ENCODE peak calls at places on chromosomes 12 and 14, in eight cellular contexts. T is brain microvascular endothelial cell; O is mesothelial cell of epicardium; R is CD4-positive, alpha-beta T cell; G is kidney; L is right atrium auricular region; X is cardiac fibroblast; D is lung. Q is an unnamed sample.

GRCh38 chr12:118777550-118777949 is 203.8 kb upstream of the SRRM4 start:
- DNase-seq in T (no peak), O (no peak), R (no peak), G (no peak), L (no peak), X (no peak), D (no peak), Q (no peak)

GRCh38 chr12:126033746-126034145 is 968.5 kb downstream of the AACS start:
- DNase-seq in T (no peak), O (no peak), R (no peak), G (no peak), L (no peak), X (no peak), D (no peak), Q (no peak)

GRCh38 chr12:50633950-50634349 is 129.2 kb downstream of the DIP2B start:
- DNase-seq in T (peak; percentile 16), O (no peak), R (no peak), G (no peak), L (no peak), X (peak; percentile 69), D (no peak), Q (no peak)

GRCh38 chr12:98592825-98593322 is 612 bp upstream of the SLC25A3 start:
- DNase-seq in T (no peak), O (no peak), R (no peak), G (no peak), L (no peak), X (no peak), D (no peak), Q (no peak)

GRCh38 chr12:70638639-70639349 is 1.6 kb upstream of the PTPRB start:
- DNase-seq in T (no peak), O (no peak), R (no peak), G (no peak), L (no peak), X (no peak), D (no peak), Q (no peak)

GRCh38 chr14:76954371-76954770 is 74.1 kb downstream of the IRF2BPL start:
- DNase-seq in T (no peak), O (no peak), R (no peak), G (no peak), L (no peak), X (no peak), D (no peak), Q (no peak)

GRCh38 chr14:75294649-75295033 is 16.0 kb downstream of the FOS start:
- DNase-seq in T (peak; percentile 19), O (no peak), R (no peak), G (no peak), L (no peak), X (peak; percentile 37), D (no peak), Q (no peak)

GRCh38 chr14:79376557-79376956 is 834.7 kb downstream of the DIO2 start:
- DNase-seq in T (no peak), O (no peak), R (no peak), G (no peak), L (no peak), X (no peak), D (no peak), Q (no peak)

GRCh38 chr12:32949815-32950214 is 53.2 kb upstream of the PKP2 start:
- DNase-seq in T (no peak), O (no peak), R (no peak), G (no peak), L (no peak), X (no peak), D (no peak), Q (no peak)

GRCh38 chr12:92134638-92135274 is 10.9 kb downstream of the BTG1 start:
- DNase-seq in T (no peak), O (no peak), R (no peak), G (no peak), L (no peak), X (peak; percentile 36), D (no peak), Q (no peak)

GRCh38 chr12:104439137-104439536 is 17.6 kb upstream of the CHST11 start:
- DNase-seq in T (no peak), O (no peak), R (no peak), G (no peak), L (no peak), X (no peak), D (no peak), Q (no peak)

GRCh38 chr12:63982787-63983186 is 138.3 kb downstream of the SRGAP1 start:
- DNase-seq in T (no peak), O (no peak), R (no peak), G (no peak), L (no peak), X (peak; percentile 21), D (no peak), Q (no peak)

GRCh38 chr14:76870146-76870545 is 43.9 kb downstream of the LRRC74A start:
- DNase-seq in T (no peak), O (no peak), R (no peak), G (no peak), L (no peak), X (no peak), D (no peak), Q (no peak)

GRCh38 chr14:40697221-40697620 is 909.5 kb upstream of the LRFN5 start:
- DNase-seq in T (no peak), O (no peak), R (no peak), G (no peak), L (no peak), X (no peak), D (no peak), Q (no peak)

GRCh38 chr14:35247777-35248475 is 44.3 kb upstream of the PSMA6 start:
- DNase-seq in T (no peak), O (no peak), R (no peak), G (no peak), L (no peak), X (peak; percentile 29), D (no peak), Q (no peak)

GRCh38 chr12:30515351-30515750 is 180.3 kb downstream of the IPO8 start:
- DNase-seq in T (no peak), O (no peak), R (no peak), G (no peak), L (no peak), X (peak; percentile 64), D (no peak), Q (no peak)

GRCh38 chr12:7068240-7068993 is 7.9 kb downstream of the C1S start:
- DNase-seq in T (peak; percentile 41), O (no peak), R (no peak), G (no peak), L (no peak), X (peak; percentile 82), D (no peak), Q (no peak)

GRCh38 chr12:113369391-113369790 is 11.0 kb downstream of the PLBD2 start:
- DNase-seq in T (no peak), O (no peak), R (no peak), G (no peak), L (no peak), X (no peak), D (no peak), Q (no peak)

GRCh38 chr14:94129758-94130414 is 482 bp upstream of the IFI27L2 start:
- DNase-seq in T (peak; percentile 35), O (no peak), R (no peak), G (no peak), L (peak; percentile 62), X (peak; percentile 64), D (no peak), Q (no peak)

GRCh38 chr12:53465679-53466078 is 13.8 kb downstream of the PCBP2 start:
- DNase-seq in T (no peak), O (no peak), R (no peak), G (no peak), L (no peak), X (no peak), D (no peak), Q (no peak)
- TF ChIP-seq CTCF in T (no peak), O (no peak), R (no peak), G (no peak), L (no peak), X (no peak), D (no peak), Q (no peak)

GRCh38 chr12:107560194-107560905 is 125.2 kb upstream of the PWP1 start:
- DNase-seq in T (no peak), O (no peak), R (no peak), G (no peak), L (no peak), X (no peak), D (no peak), Q (no peak)
- TF ChIP-seq CTCF in T (peak; percentile 17), O (no peak), R (no peak), G (no peak), L (no peak), X (no peak), D (no peak), Q (no peak)

GRCh38 chr14:85974602-85975001 is 444.7 kb downstream of the FLRT2 start:
- DNase-seq in T (no peak), O (no peak), R (no peak), G (no peak), L (no peak), X (no peak), D (no peak), Q (no peak)

GRCh38 chr14:85978851-85979250 is 448.9 kb downstream of the FLRT2 start:
- DNase-seq in T (no peak), O (no peak), R (no peak), G (no peak), L (no peak), X (no peak), D (no peak), Q (no peak)
- TF ChIP-seq CTCF in T (peak; percentile 20), O (no peak), R (no peak), G (no peak), L (no peak), X (no peak), D (no peak), Q (peak; percentile 27)

GRCh38 chr12:115984607-115985006 is 292.9 kb downstream of the MED13L start:
- DNase-seq in T (no peak), O (no peak), R (no peak), G (no peak), L (no peak), X (no peak), D (no peak), Q (no peak)

GRCh38 chr12:115980339-115980738 is 297.2 kb downstream of the MED13L start:
- DNase-seq in T (no peak), O (no peak), R (no peak), G (no peak), L (no peak), X (no peak), D (no peak), Q (no peak)

GRCh38 chr12:115979351-115979750 is 298.1 kb downstream of the MED13L start:
- DNase-seq in T (no peak), O (no peak), R (no peak), G (no peak), L (no peak), X (peak; percentile 26), D (no peak), Q (no peak)

GRCh38 chr12:115979851-115980250 is 297.6 kb downstream of the MED13L start:
- DNase-seq in T (no peak), O (no peak), R (no peak), G (no peak), L (no peak), X (no peak), D (no peak), Q (no peak)

GRCh38 chr12:115983226-115983798 is 294.2 kb downstream of the MED13L start:
- DNase-seq in T (no peak), O (no peak), R (no peak), G (no peak), L (no peak), X (no peak), D (no peak), Q (no peak)
- TF ChIP-seq CTCF in T (peak; percentile 60), O (no peak), R (no peak), G (peak; percentile 21), L (no peak), X (peak; percentile 31), D (no peak), Q (peak; percentile 32)

Q was measured in progenitor cell of endocrine pancreas.